ENCODE peak calls at places on chromosomes 1 and 21, in six cellular contexts. One of them, this sample, is unnamed.

GRCh38 chr1:210907406-210907805 is 226.5 kb downstream of the KCNH1 start:
- DNase-seq in Ammon's horn: no peak
- DNase-seq in mucosa of gallbladder: no peak
- DNase-seq in OCI-M1: no peak
- DNase-seq in amygdala: no peak
- DNase-seq in activated CD4-positive, CD25-positive, alpha-beta regulatory T cell treated with anti-CD3 and anti-CD28 coated beads, Interleukin-2, amount 50 U/mL, for 72 hours: no peak
- DNase-seq in this sample: no peak

GRCh38 chr1:94670273-94670672 is 128.7 kb upstream of the F3 start:
- DNase-seq in Ammon's horn: no peak
- DNase-seq in mucosa of gallbladder: no peak
- DNase-seq in OCI-M1: no peak
- DNase-seq in amygdala: no peak
- DNase-seq in activated CD4-positive, CD25-positive, alpha-beta regulatory T cell treated with anti-CD3 and anti-CD28 coated beads, Interleukin-2, amount 50 U/mL, for 72 hours: no peak
- DNase-seq in this sample: no peak

GRCh38 chr1:229089586-229090208 is 181.2 kb upstream of the RAB4A start:
- DNase-seq in Ammon's horn: no peak
- DNase-seq in mucosa of gallbladder: no peak
- DNase-seq in OCI-M1: no peak
- DNase-seq in amygdala: no peak
- DNase-seq in activated CD4-positive, CD25-positive, alpha-beta regulatory T cell treated with anti-CD3 and anti-CD28 coated beads, Interleukin-2, amount 50 U/mL, for 72 hours: no peak
- DNase-seq in this sample: no peak

GRCh38 chr1:46412853-46413595 is 18.9 kb downstream of the FAAH start:
- DNase-seq in Ammon's horn: no peak
- DNase-seq in mucosa of gallbladder: no peak
- DNase-seq in OCI-M1: no peak
- DNase-seq in amygdala: no peak
- DNase-seq in activated CD4-positive, CD25-positive, alpha-beta regulatory T cell treated with anti-CD3 and anti-CD28 coated beads, Interleukin-2, amount 50 U/mL, for 72 hours: no peak
- DNase-seq in this sample: no peak

GRCh38 chr1:230627767-230628166 is 14.5 kb upstream of the COG2 start:
- DNase-seq in Ammon's horn: no peak
- DNase-seq in mucosa of gallbladder: no peak
- DNase-seq in OCI-M1: no peak
- DNase-seq in amygdala: no peak
- DNase-seq in activated CD4-positive, CD25-positive, alpha-beta regulatory T cell treated with anti-CD3 and anti-CD28 coated beads, Interleukin-2, amount 50 U/mL, for 72 hours: no peak
- DNase-seq in this sample: no peak

GRCh38 chr1:234779160-234779538 is 169.2 kb upstream of the IRF2BP2 start:
- DNase-seq in Ammon's horn: no peak
- DNase-seq in mucosa of gallbladder: no peak
- DNase-seq in OCI-M1: no peak
- DNase-seq in amygdala: no peak
- DNase-seq in activated CD4-positive, CD25-positive, alpha-beta regulatory T cell treated with anti-CD3 and anti-CD28 coated beads, Interleukin-2, amount 50 U/mL, for 72 hours: no peak
- DNase-seq in this sample: no peak

GRCh38 chr1:235259133-235259778 is 68.7 kb downstream of the ARID4B start:
- DNase-seq in Ammon's horn: peak; percentile 13
- DNase-seq in mucosa of gallbladder: no peak
- DNase-seq in OCI-M1: no peak
- DNase-seq in amygdala: no peak
- DNase-seq in activated CD4-positive, CD25-positive, alpha-beta regulatory T cell treated with anti-CD3 and anti-CD28 coated beads, Interleukin-2, amount 50 U/mL, for 72 hours: no peak
- DNase-seq in this sample: no peak

GRCh38 chr1:98704474-98704873 is 43.0 kb downstream of the SNX7 start:
- DNase-seq in Ammon's horn: peak; percentile 88
- DNase-seq in mucosa of gallbladder: no peak
- DNase-seq in OCI-M1: no peak
- DNase-seq in amygdala: peak; percentile 5
- DNase-seq in activated CD4-positive, CD25-positive, alpha-beta regulatory T cell treated with anti-CD3 and anti-CD28 coated beads, Interleukin-2, amount 50 U/mL, for 72 hours: no peak
- DNase-seq in this sample: no peak

GRCh38 chr1:182173791-182174190 is 112.3 kb upstream of the ZNF648 start:
- DNase-seq in Ammon's horn: no peak
- DNase-seq in mucosa of gallbladder: no peak
- DNase-seq in OCI-M1: no peak
- DNase-seq in amygdala: peak; percentile 3
- DNase-seq in activated CD4-positive, CD25-positive, alpha-beta regulatory T cell treated with anti-CD3 and anti-CD28 coated beads, Interleukin-2, amount 50 U/mL, for 72 hours: no peak
- DNase-seq in this sample: no peak

GRCh38 chr1:222454782-222455181 is 93.1 kb downstream of the HHIPL2 start:
- DNase-seq in Ammon's horn: peak; percentile 19
- DNase-seq in mucosa of gallbladder: no peak
- DNase-seq in OCI-M1: no peak
- DNase-seq in amygdala: no peak
- DNase-seq in activated CD4-positive, CD25-positive, alpha-beta regulatory T cell treated with anti-CD3 and anti-CD28 coated beads, Interleukin-2, amount 50 U/mL, for 72 hours: no peak
- DNase-seq in this sample: peak; percentile 35

GRCh38 chr1:157404063-157404501 is 148.2 kb downstream of the FCRL5 start:
- DNase-seq in Ammon's horn: no peak
- DNase-seq in mucosa of gallbladder: no peak
- DNase-seq in OCI-M1: peak; percentile 88
- DNase-seq in amygdala: no peak
- DNase-seq in activated CD4-positive, CD25-positive, alpha-beta regulatory T cell treated with anti-CD3 and anti-CD28 coated beads, Interleukin-2, amount 50 U/mL, for 72 hours: no peak
- DNase-seq in this sample: no peak

GRCh38 chr1:33588726-33589125 is 116.3 kb downstream of the ZSCAN20 start:
- DNase-seq in Ammon's horn: no peak
- DNase-seq in mucosa of gallbladder: no peak
- DNase-seq in OCI-M1: no peak
- DNase-seq in amygdala: no peak
- DNase-seq in activated CD4-positive, CD25-positive, alpha-beta regulatory T cell treated with anti-CD3 and anti-CD28 coated beads, Interleukin-2, amount 50 U/mL, for 72 hours: no peak
- DNase-seq in this sample: no peak

GRCh38 chr21:15775981-15776380 is 46.2 kb downstream of the USP25 start:
- DNase-seq in Ammon's horn: no peak
- DNase-seq in mucosa of gallbladder: no peak
- DNase-seq in OCI-M1: no peak
- DNase-seq in amygdala: no peak
- DNase-seq in activated CD4-positive, CD25-positive, alpha-beta regulatory T cell treated with anti-CD3 and anti-CD28 coated beads, Interleukin-2, amount 50 U/mL, for 72 hours: no peak
- DNase-seq in this sample: peak; percentile 46

GRCh38 chr1:245332513-245332912 is 177.7 kb downstream of the KIF26B start:
- DNase-seq in Ammon's horn: no peak
- DNase-seq in mucosa of gallbladder: no peak
- DNase-seq in OCI-M1: no peak
- DNase-seq in amygdala: no peak
- DNase-seq in activated CD4-positive, CD25-positive, alpha-beta regulatory T cell treated with anti-CD3 and anti-CD28 coated beads, Interleukin-2, amount 50 U/mL, for 72 hours: no peak
- DNase-seq in this sample: no peak

GRCh38 chr1:193103759-193104495 is 1.3 kb downstream of the GLRX2 start:
- DNase-seq in Ammon's horn: no peak
- DNase-seq in mucosa of gallbladder: no peak
- DNase-seq in OCI-M1: peak; percentile 50
- DNase-seq in amygdala: no peak
- DNase-seq in activated CD4-positive, CD25-positive, alpha-beta regulatory T cell treated with anti-CD3 and anti-CD28 coated beads, Interleukin-2, amount 50 U/mL, for 72 hours: no peak
- DNase-seq in this sample: no peak

GRCh38 chr1:96641292-96641691 is 80.3 kb upstream of the PTBP2 start:
- DNase-seq in Ammon's horn: no peak
- DNase-seq in mucosa of gallbladder: no peak
- DNase-seq in OCI-M1: no peak
- DNase-seq in amygdala: no peak
- DNase-seq in activated CD4-positive, CD25-positive, alpha-beta regulatory T cell treated with anti-CD3 and anti-CD28 coated beads, Interleukin-2, amount 50 U/mL, for 72 hours: no peak
- DNase-seq in this sample: no peak

GRCh38 chr1:63969461-63969893 is 195.7 kb downstream of the ROR1 start:
- DNase-seq in Ammon's horn: peak; percentile 49
- DNase-seq in mucosa of gallbladder: no peak
- DNase-seq in OCI-M1: no peak
- DNase-seq in amygdala: no peak
- DNase-seq in activated CD4-positive, CD25-positive, alpha-beta regulatory T cell treated with anti-CD3 and anti-CD28 coated beads, Interleukin-2, amount 50 U/mL, for 72 hours: no peak
- DNase-seq in this sample: peak; percentile 77

GRCh38 chr1:89780721-89781120 is 40.1 kb upstream of the LRRC8D start:
- DNase-seq in Ammon's horn: peak; percentile 80
- DNase-seq in mucosa of gallbladder: no peak
- DNase-seq in OCI-M1: peak; percentile 65
- DNase-seq in amygdala: no peak
- DNase-seq in activated CD4-positive, CD25-positive, alpha-beta regulatory T cell treated with anti-CD3 and anti-CD28 coated beads, Interleukin-2, amount 50 U/mL, for 72 hours: no peak
- DNase-seq in this sample: peak; percentile 46

GRCh38 chr1:109877320-109877771 is 33.3 kb upstream of the CSF1 start:
- DNase-seq in Ammon's horn: peak; percentile 83
- DNase-seq in mucosa of gallbladder: peak; percentile 51
- DNase-seq in OCI-M1: no peak
- DNase-seq in amygdala: no peak
- DNase-seq in activated CD4-positive, CD25-positive, alpha-beta regulatory T cell treated with anti-CD3 and anti-CD28 coated beads, Interleukin-2, amount 50 U/mL, for 72 hours: no peak
- DNase-seq in this sample: peak; percentile 73

GRCh38 chr1:26998319-26999300 is 5.1 kb downstream of the TRNP1 start:
- DNase-seq in Ammon's horn: no peak
- DNase-seq in mucosa of gallbladder: no peak
- DNase-seq in OCI-M1: no peak
- DNase-seq in amygdala: no peak
- DNase-seq in activated CD4-positive, CD25-positive, alpha-beta regulatory T cell treated with anti-CD3 and anti-CD28 coated beads, Interleukin-2, amount 50 U/mL, for 72 hours: no peak
- DNase-seq in this sample: peak; percentile 93

GRCh38 chr21:18244721-18245486 is at the start of gene CHODL:
- DNase-seq in Ammon's horn: peak; percentile 4
- DNase-seq in mucosa of gallbladder: no peak
- DNase-seq in OCI-M1: no peak
- DNase-seq in amygdala: no peak
- DNase-seq in activated CD4-positive, CD25-positive, alpha-beta regulatory T cell treated with anti-CD3 and anti-CD28 coated beads, Interleukin-2, amount 50 U/mL, for 72 hours: no peak
- DNase-seq in this sample: no peak

GRCh38 chr1:209527372-209527771 is 56.1 kb upstream of the CAMK1G start:
- DNase-seq in Ammon's horn: no peak
- DNase-seq in mucosa of gallbladder: no peak
- DNase-seq in OCI-M1: no peak
- DNase-seq in amygdala: no peak
- DNase-seq in activated CD4-positive, CD25-positive, alpha-beta regulatory T cell treated with anti-CD3 and anti-CD28 coated beads, Interleukin-2, amount 50 U/mL, for 72 hours: no peak
- DNase-seq in this sample: no peak

GRCh38 chr1:201719812-201720521 is 109.0 kb upstream of the IPO9 start:
- DNase-seq in Ammon's horn: peak; percentile 94
- DNase-seq in mucosa of gallbladder: peak; percentile 74
- DNase-seq in OCI-M1: no peak
- DNase-seq in amygdala: peak; percentile 39
- DNase-seq in activated CD4-positive, CD25-positive, alpha-beta regulatory T cell treated with anti-CD3 and anti-CD28 coated beads, Interleukin-2, amount 50 U/mL, for 72 hours: no peak
- DNase-seq in this sample: no peak

GRCh38 chr1:152479792-152480595 is 30.6 kb upstream of the LCE5A start:
- DNase-seq in Ammon's horn: no peak
- DNase-seq in mucosa of gallbladder: no peak
- DNase-seq in OCI-M1: peak; percentile 90
- DNase-seq in amygdala: no peak
- DNase-seq in activated CD4-positive, CD25-positive, alpha-beta regulatory T cell treated with anti-CD3 and anti-CD28 coated beads, Interleukin-2, amount 50 U/mL, for 72 hours: peak; percentile 70
- DNase-seq in this sample: no peak

GRCh38 chr1:110056776-110057175 is 13.7 kb downstream of the ALX3 start:
- DNase-seq in Ammon's horn: no peak
- DNase-seq in mucosa of gallbladder: no peak
- DNase-seq in OCI-M1: no peak
- DNase-seq in amygdala: no peak
- DNase-seq in activated CD4-positive, CD25-positive, alpha-beta regulatory T cell treated with anti-CD3 and anti-CD28 coated beads, Interleukin-2, amount 50 U/mL, for 72 hours: no peak
- DNase-seq in this sample: peak; percentile 26

This sample was measured in RWPE1.